ENCODE peak calls at places on chromosomes 2 and 18, in four cellular contexts. O, Q, I and L are unnamed samples.
A peak's percentile ranks its signal among the peaks of the same experiment; 100 is the strongest.

GRCh38 chr2:208015475-208015874 is 9.9 kb downstream of the PLEKHM3 start:
- DNase-seq in O (peak; percentile 20), Q (no peak), I (no peak), L (no peak)

GRCh38 chr2:151388011-151388410 is 21.7 kb upstream of the RIF1 start:
- DNase-seq in O (no peak), Q (no peak), I (no peak), L (no peak)

GRCh38 chr2:127637725-127638252 is 8.2 kb upstream of the GPR17 start:
- DNase-seq in O (no peak), Q (no peak), I (peak; percentile 76), L (no peak)

GRCh38 chr2:229835601-229836283 is 86.1 kb downstream of the TRIP12 start:
- DNase-seq in O (peak; percentile 6), Q (no peak), I (no peak), L (no peak)

GRCh38 chr2:192069417-192069816 is 125.3 kb downstream of the TMEFF2 start:
- DNase-seq in O (no peak), Q (no peak), I (no peak), L (no peak)

GRCh38 chr18:38406625-38407024 is 841.0 kb upstream of the CELF4 start:
- DNase-seq in O (no peak), Q (no peak), I (no peak), L (no peak)

GRCh38 chr18:37321578-37322496 is 243.8 kb downstream of the CELF4 start:
- DNase-seq in O (no peak), Q (no peak), I (no peak), L (no peak)

GRCh38 chr2:242004223-242004901 is 134.8 kb downstream of the RTP5 start:
- DNase-seq in O (no peak), Q (no peak), I (no peak), L (no peak)

GRCh38 chr2:127081826-127082633 is 24.9 kb downstream of the BIN1 start:
- DNase-seq in O (peak; percentile 49), Q (peak; percentile 82), I (no peak), L (no peak)

GRCh38 chr2:178482437-178482836 is 2.2 kb downstream of the PLEKHA3 start:
- DNase-seq in O (peak; percentile 70), Q (no peak), I (no peak), L (no peak)

GRCh38 chr2:219409619-219410018 is 8.6 kb upstream of the DES start:
- DNase-seq in O (no peak), Q (no peak), I (no peak), L (no peak)

GRCh38 chr2:175004730-175004979 is 526 bp downstream of the CHN1 start:
- DNase-seq in O (no peak), Q (no peak), I (peak; percentile 21), L (no peak)

GRCh38 chr2:217691920-217692666 is 310.7 kb downstream of the TNS1 start:
- DNase-seq in O (no peak), Q (no peak), I (no peak), L (peak; percentile 88)

GRCh38 chr2:217011576-217011975 is 151.7 kb upstream of the TNP1 start:
- DNase-seq in O (no peak), Q (no peak), I (no peak), L (no peak)

GRCh38 chr2:946073-947005 is 4.3 kb upstream of the SNTG2 start:
- DNase-seq in O (no peak), Q (no peak), I (no peak), L (no peak)

GRCh38 chr2:42480402-42480801 is 13.4 kb downstream of the KCNG3 start:
- DNase-seq in O (no peak), Q (no peak), I (no peak), L (no peak)

GRCh38 chr2:119736021-119736420 is 23.7 kb upstream of the PTPN4 start:
- DNase-seq in O (no peak), Q (no peak), I (no peak), L (no peak)

GRCh38 chr18:77197073-77197472 is 52.6 kb upstream of the GALR1 start:
- DNase-seq in O (no peak), Q (no peak), I (no peak), L (no peak)

GRCh38 chr2:105449083-105449482 is 50.2 kb upstream of the FHL2 start:
- DNase-seq in O (peak; percentile 98), Q (no peak), I (no peak), L (no peak)

GRCh38 chr2:64858541-64859031 is 130.6 kb upstream of the SLC1A4 start:
- DNase-seq in O (no peak), Q (no peak), I (no peak), L (no peak)

GRCh38 chr2:11122380-11122779 is 32.9 kb upstream of the SLC66A3 start:
- DNase-seq in O (no peak), Q (no peak), I (no peak), L (no peak)

GRCh38 chr2:96164459-96165184 is 19.4 kb upstream of the DUSP2 start:
- DNase-seq in O (peak; percentile 51), Q (peak; percentile 59), I (no peak), L (peak; percentile 69)

GRCh38 chr2:39629646-39630045 is 36.1 kb upstream of the TMEM178A start:
- DNase-seq in O (no peak), Q (no peak), I (no peak), L (no peak)

GRCh38 chr2:158671381-158672245 is 123.5 kb upstream of the DAPL1 start:
- DNase-seq in O (no peak), Q (no peak), I (no peak), L (no peak)

GRCh38 chr2:883260-884026 is 67.2 kb upstream of the SNTG2 start:
- DNase-seq in O (no peak), Q (no peak), I (no peak), L (no peak)

GRCh38 chr2:46079996-46080560 is 217.1 kb upstream of the EPAS1 start:
- DNase-seq in O (no peak), Q (no peak), I (no peak), L (no peak)

GRCh38 chr2:205763708-205764501 is 81.6 kb downstream of the NRP2 start:
- DNase-seq in O (no peak), Q (no peak), I (peak; percentile 37), L (peak; percentile 62)

GRCh38 chr2:3620834-3621233 is 25.9 kb downstream of the COLEC11 start:
- DNase-seq in O (no peak), Q (no peak), I (no peak), L (no peak)

GRCh38 chr18:51398104-51398503 is 200.6 kb upstream of the MEX3C start:
- DNase-seq in O (no peak), Q (no peak), I (no peak), L (no peak)

GRCh38 chr2:138421971-138422335 is 79.6 kb upstream of the SPOPL start:
- DNase-seq in O (no peak), Q (no peak), I (no peak), L (no peak)

GRCh38 chr18:23401400-23402347 is 51.4 kb upstream of the RIOK3 start:
- DNase-seq in O (peak; percentile 86), Q (no peak), I (no peak), L (no peak)

GRCh38 chr2:37301408-37301807 is 23.2 kb downstream of the PRKD3 start:
- DNase-seq in O (no peak), Q (no peak), I (no peak), L (no peak)

GRCh38 chr2:25453199-25453903 is 111.6 kb upstream of the DNMT3A start:
- DNase-seq in O (peak; percentile 3), Q (no peak), I (no peak), L (no peak)

GRCh38 chr2:167510071-167510759 is 621.9 kb downstream of the XIRP2 start:
- DNase-seq in O (no peak), Q (no peak), I (no peak), L (no peak)

GRCh38 chr2:129587426-129588064 is 391.9 kb upstream of the RAB6C start:
- DNase-seq in O (no peak), Q (no peak), I (no peak), L (no peak)

GRCh38 chr18:55732227-55733106 is 144.5 kb upstream of the TCF4 start:
- DNase-seq in O (no peak), Q (no peak), I (no peak), L (no peak)

GRCh38 chr2:133193544-133193943 is 374.7 kb downstream of the NCKAP5 start:
- DNase-seq in O (no peak), Q (no peak), I (no peak), L (no peak)

GRCh38 chr18:58557013-58557435 is 71.9 kb downstream of the ALPK2 start:
- DNase-seq in O (no peak), Q (no peak), I (peak; percentile 46), L (no peak)

GRCh38 chr18:58562146-58562998 is 66.5 kb downstream of the ALPK2 start:
- DNase-seq in O (no peak), Q (no peak), I (no peak), L (no peak)

GRCh38 chr18:58556333-58557012 is 72.4 kb downstream of the ALPK2 start:
- DNase-seq in O (peak; percentile 82), Q (no peak), I (peak; percentile 75), L (no peak)

GRCh38 chr18:58558514-58558913 is 70.4 kb downstream of the ALPK2 start:
- DNase-seq in O (no peak), Q (no peak), I (no peak), L (no peak)

GRCh38 chr18:58559427-58560186 is 69.3 kb downstream of the ALPK2 start:
- DNase-seq in O (peak; percentile 75), Q (no peak), I (no peak), L (no peak)
- H3K27ac ChIP-seq in O (no peak overlapping the region), Q (no peak overlapping the region), I (no peak overlapping the region), L (no peak overlapping the region)

GRCh38 chr2:23789012-23789411 is 137.9 kb downstream of the ATAD2B start:
- DNase-seq in O (peak; percentile 62), Q (no peak), I (no peak), L (no peak)
- H3K27ac ChIP-seq in O (no peak overlapping the region), Q (no peak overlapping the region), I (no peak overlapping the region), L (no peak overlapping the region)

DNA sequence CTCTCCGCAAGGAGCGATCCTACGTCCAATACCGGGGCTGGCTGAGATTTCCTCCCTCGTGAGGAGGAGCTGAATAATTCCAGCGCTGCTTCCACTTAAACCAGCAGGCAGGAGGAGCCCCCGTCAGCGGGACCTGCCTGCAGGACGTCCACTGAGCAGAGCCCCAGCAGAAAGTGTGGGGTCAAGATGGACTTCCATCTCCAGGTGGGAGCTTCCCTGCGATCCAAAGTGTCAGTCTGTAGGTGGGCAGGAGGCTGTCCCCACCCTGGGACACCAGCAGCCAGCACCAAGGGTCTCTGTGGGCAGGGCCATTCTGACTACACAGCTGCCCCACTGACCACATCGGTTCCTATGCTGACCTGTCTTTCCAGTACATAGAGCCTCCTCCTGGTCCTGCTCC is 462 bp upstream of the OTOS start:
- DNase-seq in O (no peak), Q (no peak), I (no peak), L (peak; percentile 51)
- H3K27ac ChIP-seq in O (no peak overlapping the region), Q (no peak overlapping the region), I (no peak overlapping the region), L (no peak overlapping the region)

GRCh38 chr2:113214141-113214540 is 40.4 kb downstream of the PSD4 start:
- DNase-seq in O (no peak), Q (no peak), I (no peak), L (peak; percentile 7)
- H3K27ac ChIP-seq in O (no peak overlapping the region), Q (no peak overlapping the region), I (no peak overlapping the region), L (no peak overlapping the region)